ENCODE peak calls at places on chromosome 17, in six cellular contexts. One of them, this sample, is unnamed.

GRCh38 chr17:63437287-63438091 is 8.6 kb downstream of the CYB561 start:
- DNase-seq in trophoblast cell: no peak
- DNase-seq in neuronal stem cell: no peak
- DNase-seq in IMR-90: no peak
- DNase-seq in mesenchymal stem cell: no peak
- DNase-seq in H1: no peak
- DNase-seq in this sample: no peak

GRCh38 chr17:27475070-27475673 is 18.9 kb downstream of the KSR1 start:
- DNase-seq in mesenchymal stem cell: no peak
- DNase-seq in neuronal stem cell: no peak
- DNase-seq in trophoblast cell: no peak
- DNase-seq in H1: no peak
- DNase-seq in IMR-90: no peak
- DNase-seq in this sample: no peak

GRCh38 chr17:81436294-81436849 is 41.1 kb downstream of the BAHCC1 start:
- DNase-seq in H1: no peak
- DNase-seq in neuronal stem cell: no peak
- DNase-seq in mesenchymal stem cell: peak
- DNase-seq in IMR-90: no peak
- DNase-seq in trophoblast cell: no peak
- DNase-seq in this sample: no peak

GRCh38 chr17:44122825-44123355 is 551 bp downstream of the HDAC5 start:
- DNase-seq in IMR-90: no peak
- DNase-seq in neuronal stem cell: no peak
- DNase-seq in mesenchymal stem cell: no peak
- DNase-seq in H1: no peak
- DNase-seq in trophoblast cell: no peak
- DNase-seq in this sample: no peak

GRCh38 chr17:66930933-66931332 is 33.6 kb upstream of the CACNG4 start:
- DNase-seq in trophoblast cell: no peak
- DNase-seq in IMR-90: no peak
- DNase-seq in neuronal stem cell: no peak
- DNase-seq in H1: no peak
- DNase-seq in mesenchymal stem cell: no peak
- DNase-seq in this sample: peak

GRCh38 chr17:66275651-66276050 is 26.8 kb upstream of the PRKCA start:
- DNase-seq in IMR-90: peak
- DNase-seq in H1: no peak
- DNase-seq in mesenchymal stem cell: peak
- DNase-seq in neuronal stem cell: no peak
- DNase-seq in trophoblast cell: peak
- DNase-seq in this sample: no peak

GRCh38 chr17:9824094-9824493 is 1.6 kb upstream of the GLP2R start:
- DNase-seq in H1: no peak
- DNase-seq in mesenchymal stem cell: no peak
- DNase-seq in neuronal stem cell: no peak
- DNase-seq in trophoblast cell: no peak
- DNase-seq in IMR-90: no peak
- DNase-seq in this sample: no peak

GRCh38 chr17:7191571-7192270 is 12.6 kb upstream of the ASGR1 start:
- DNase-seq in mesenchymal stem cell: peak
- DNase-seq in neuronal stem cell: peak
- DNase-seq in trophoblast cell: peak
- DNase-seq in IMR-90: peak
- DNase-seq in H1: peak
- DNase-seq in this sample: peak

GRCh38 chr17:35588196-35588920 is 1.2 kb downstream of the AP2B1 start:
- DNase-seq in H1: no peak
- DNase-seq in IMR-90: peak
- DNase-seq in trophoblast cell: peak
- DNase-seq in mesenchymal stem cell: peak
- DNase-seq in neuronal stem cell: no peak
- DNase-seq in this sample: no peak

GRCh38 chr17:79671387-79671752 is 59.4 kb upstream of the ENPP7 start:
- DNase-seq in H1: no peak
- DNase-seq in IMR-90: no peak
- DNase-seq in neuronal stem cell: no peak
- DNase-seq in trophoblast cell: no peak
- DNase-seq in mesenchymal stem cell: no peak
- DNase-seq in this sample: no peak

GRCh38 chr17:41580244-41580575 is 6.5 kb downstream of the KRT14 start:
- DNase-seq in IMR-90: no peak
- DNase-seq in mesenchymal stem cell: no peak
- DNase-seq in neuronal stem cell: no peak
- DNase-seq in H1: no peak
- DNase-seq in trophoblast cell: no peak
- DNase-seq in this sample: no peak

GRCh38 chr17:10843806-10844205 is 5.9 kb upstream of the PIRT start:
- DNase-seq in H1: no peak
- DNase-seq in trophoblast cell: no peak
- DNase-seq in mesenchymal stem cell: no peak
- DNase-seq in IMR-90: no peak
- DNase-seq in neuronal stem cell: no peak
- DNase-seq in this sample: peak

GRCh38 chr17:412211-413015 is 59.8 kb upstream of the RPH3AL start:
- DNase-seq in IMR-90: peak
- DNase-seq in mesenchymal stem cell: peak
- DNase-seq in trophoblast cell: peak
- DNase-seq in neuronal stem cell: peak
- DNase-seq in H1: no peak
- DNase-seq in this sample: no peak

GRCh38 chr17:77428020-77428781 is 287.4 kb downstream of the SEC14L1 start:
- DNase-seq in neuronal stem cell: no peak
- DNase-seq in trophoblast cell: no peak
- DNase-seq in IMR-90: no peak
- DNase-seq in H1: no peak
- DNase-seq in mesenchymal stem cell: no peak
- DNase-seq in this sample: no peak

GRCh38 chr17:57636985-57637667 is 108.0 kb downstream of the CCDC182 start:
- DNase-seq in IMR-90: peak
- DNase-seq in H1: no peak
- DNase-seq in neuronal stem cell: no peak
- DNase-seq in trophoblast cell: no peak
- DNase-seq in mesenchymal stem cell: no peak
- DNase-seq in this sample: no peak

GRCh38 chr17:2624292-2624731 is 30.9 kb downstream of the PAFAH1B1 start:
- DNase-seq in trophoblast cell: no peak
- DNase-seq in IMR-90: no peak
- DNase-seq in H1: no peak
- DNase-seq in mesenchymal stem cell: no peak
- DNase-seq in neuronal stem cell: no peak
- DNase-seq in this sample: peak
- H2AFZ ChIP-seq in trophoblast cell: no peak
- H2AFZ ChIP-seq in IMR-90: no peak
- H2AFZ ChIP-seq in H1: no peak
- H2AFZ ChIP-seq in mesenchymal stem cell: no peak
- H2AFZ ChIP-seq in neuronal stem cell: no peak
- H2AFZ ChIP-seq in this sample: no peak

GRCh38 chr17:12438813-12439586 is 226.7 kb upstream of the MYOCD start:
- DNase-seq in neuronal stem cell: no peak
- DNase-seq in trophoblast cell: no peak
- DNase-seq in H1: no peak
- DNase-seq in mesenchymal stem cell: no peak
- DNase-seq in IMR-90: no peak
- DNase-seq in this sample: no peak
- H2BK5ac ChIP-seq in neuronal stem cell: no peak
- H2BK5ac ChIP-seq in trophoblast cell: peak
- H2BK5ac ChIP-seq in H1: no peak
- H2BK5ac ChIP-seq in mesenchymal stem cell: no peak
- H2BK5ac ChIP-seq in IMR-90: no peak
- H2BK5ac ChIP-seq in this sample: no peak

DNA sequence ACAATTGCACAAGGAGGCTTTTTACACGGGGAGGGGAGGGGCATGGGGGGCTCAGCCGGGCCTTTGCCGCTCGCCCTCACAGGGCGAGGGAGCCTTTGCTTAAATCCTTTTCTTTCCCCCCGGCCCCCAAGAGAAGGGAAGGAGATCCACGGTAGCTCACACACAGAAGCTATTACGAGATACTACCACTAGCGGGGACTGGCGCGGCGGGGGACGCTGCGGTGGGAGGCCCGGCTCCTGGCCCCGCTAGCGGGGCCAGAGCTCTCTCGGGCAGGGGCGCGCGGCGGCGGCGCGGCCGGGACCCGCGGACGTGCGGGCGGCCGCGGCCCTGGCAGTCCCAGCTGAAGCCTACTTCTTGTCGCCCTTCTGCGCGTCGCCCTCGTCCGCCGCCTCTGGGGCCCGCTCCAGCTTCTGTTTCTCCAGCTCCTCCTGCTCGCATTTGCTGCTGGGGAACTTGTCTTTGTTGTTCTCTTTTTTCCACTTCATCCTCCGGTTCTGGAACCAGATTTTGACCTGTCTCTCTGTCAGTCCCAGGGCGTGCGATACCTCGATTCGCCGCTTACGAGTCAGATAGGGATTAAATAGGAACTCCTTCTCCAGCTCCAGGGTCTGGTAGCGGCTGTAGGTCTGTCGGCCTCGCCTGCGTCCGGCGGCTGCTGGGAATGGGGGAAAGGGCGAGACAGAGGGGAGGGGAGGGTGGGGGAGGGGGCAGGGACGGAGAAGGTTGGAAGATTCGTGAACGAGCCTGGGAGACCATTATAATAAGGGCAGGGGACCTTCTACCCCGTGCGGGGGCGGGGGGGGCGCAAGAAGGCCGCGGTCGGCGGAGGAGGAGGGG is 2.0 kb downstream of the HOXB8 start:
- DNase-seq in IMR-90: peak
- DNase-seq in H1: no peak
- DNase-seq in trophoblast cell: no peak
- DNase-seq in mesenchymal stem cell: peak
- DNase-seq in neuronal stem cell: no peak
- DNase-seq in this sample: peak
- H2AFZ ChIP-seq in IMR-90: peak
- H2AFZ ChIP-seq in H1: no peak
- H2AFZ ChIP-seq in trophoblast cell: peak
- H2AFZ ChIP-seq in mesenchymal stem cell: no peak
- H2AFZ ChIP-seq in neuronal stem cell: peak
- H2AFZ ChIP-seq in this sample: no peak

DNA sequence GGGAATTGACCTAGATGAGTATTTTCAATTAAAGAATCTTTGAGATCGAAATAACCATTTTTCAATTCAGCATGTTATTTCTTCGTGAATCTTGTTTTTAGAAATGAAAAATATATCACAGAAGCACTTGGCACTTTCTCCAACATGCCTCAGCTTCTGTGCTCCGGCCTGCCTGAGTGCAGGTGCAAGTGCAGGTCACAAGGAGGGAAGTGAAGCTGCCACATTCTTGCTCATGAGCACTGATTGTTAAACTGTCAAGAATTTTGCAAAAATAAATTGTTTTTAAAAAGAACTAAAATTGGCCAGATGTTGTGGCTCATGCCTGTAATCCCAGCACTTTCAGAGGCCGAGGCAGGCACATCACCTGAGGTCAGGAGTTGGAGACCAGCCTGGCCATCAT is 38.3 kb upstream of the SKAP1 start:
- DNase-seq in IMR-90: no peak
- DNase-seq in neuronal stem cell: no peak
- DNase-seq in mesenchymal stem cell: no peak
- DNase-seq in trophoblast cell: no peak
- DNase-seq in H1: no peak
- DNase-seq in this sample: no peak
- H2BK5ac ChIP-seq in IMR-90: no peak
- H2BK5ac ChIP-seq in neuronal stem cell: no peak
- H2BK5ac ChIP-seq in mesenchymal stem cell: no peak
- H2BK5ac ChIP-seq in trophoblast cell: no peak
- H2BK5ac ChIP-seq in H1: no peak
- H2BK5ac ChIP-seq in this sample: no peak

GRCh38 chr17:37360632-37361031 is 15.2 kb upstream of the C17orf78 start:
- DNase-seq in IMR-90: peak
- DNase-seq in neuronal stem cell: no peak
- DNase-seq in trophoblast cell: no peak
- DNase-seq in H1: no peak
- DNase-seq in mesenchymal stem cell: peak
- DNase-seq in this sample: no peak
- H2AFZ ChIP-seq in IMR-90: no peak
- H2AFZ ChIP-seq in neuronal stem cell: no peak
- H2AFZ ChIP-seq in trophoblast cell: no peak
- H2AFZ ChIP-seq in H1: no peak
- H2AFZ ChIP-seq in mesenchymal stem cell: no peak
- H2AFZ ChIP-seq in this sample: no peak

GRCh38 chr17:8223356-8224063 is 13.1 kb upstream of the AURKB start:
- DNase-seq in mesenchymal stem cell: peak
- DNase-seq in H1: no peak
- DNase-seq in trophoblast cell: no peak
- DNase-seq in IMR-90: peak
- DNase-seq in neuronal stem cell: peak
- DNase-seq in this sample: peak

GRCh38 chr17:8227238-8227581 is 16.8 kb upstream of the AURKB start:
- DNase-seq in neuronal stem cell: no peak
- DNase-seq in mesenchymal stem cell: no peak
- DNase-seq in H1: no peak
- DNase-seq in IMR-90: no peak
- DNase-seq in trophoblast cell: no peak
- DNase-seq in this sample: peak

GRCh38 chr17:8224891-8225812 is 14.8 kb upstream of the AURKB start:
- DNase-seq in trophoblast cell: peak
- DNase-seq in H1: no peak
- DNase-seq in mesenchymal stem cell: no peak
- DNase-seq in neuronal stem cell: no peak
- DNase-seq in IMR-90: no peak
- DNase-seq in this sample: no peak

GRCh38 chr17:8226536-8227237 is 16.3 kb upstream of the AURKB start:
- DNase-seq in H1: no peak
- DNase-seq in neuronal stem cell: peak
- DNase-seq in IMR-90: peak
- DNase-seq in mesenchymal stem cell: peak
- DNase-seq in trophoblast cell: peak
- DNase-seq in this sample: peak

DNA sequence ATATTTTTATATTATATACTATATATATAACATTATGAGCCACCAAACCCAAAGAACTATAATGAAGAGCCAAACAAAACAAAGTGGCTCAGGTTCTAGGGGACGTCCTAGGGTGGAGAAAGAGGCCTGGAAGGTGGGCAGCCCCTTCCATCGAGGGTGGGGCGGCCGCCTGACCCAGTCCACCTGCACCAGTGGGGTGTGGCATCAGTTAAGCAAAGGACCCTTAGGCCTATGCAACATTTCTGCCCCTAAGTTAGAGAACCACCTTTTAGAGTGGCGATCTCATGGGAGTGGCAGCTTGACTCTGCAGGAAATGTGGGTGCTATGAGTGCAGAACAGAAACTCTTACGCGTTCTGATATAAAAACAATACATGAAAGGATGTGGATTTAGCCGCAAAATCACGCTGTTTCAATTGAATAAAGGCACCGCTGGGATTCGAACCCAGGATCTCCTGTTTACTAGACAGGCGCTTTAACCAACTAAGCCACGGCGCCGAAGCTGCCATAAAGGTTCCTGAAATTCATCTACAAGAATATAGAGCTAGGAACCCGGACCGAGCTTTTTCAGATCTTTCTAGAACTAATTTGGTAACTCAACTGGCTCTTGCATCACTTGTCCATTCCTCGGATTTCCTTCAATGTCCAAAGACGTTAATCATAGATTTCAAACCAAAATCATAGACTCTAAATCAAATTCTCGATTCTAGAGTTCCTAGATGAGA is 15.6 kb upstream of the AURKB start:
- DNase-seq in mesenchymal stem cell: peak
- DNase-seq in neuronal stem cell: peak
- DNase-seq in H1: no peak
- DNase-seq in trophoblast cell: peak
- DNase-seq in IMR-90: peak
- DNase-seq in this sample: peak
- H2BK5ac ChIP-seq in mesenchymal stem cell: no peak
- H2BK5ac ChIP-seq in neuronal stem cell: no peak
- H2BK5ac ChIP-seq in H1: no peak
- H2BK5ac ChIP-seq in trophoblast cell: no peak
- H2BK5ac ChIP-seq in IMR-90: peak
- H2BK5ac ChIP-seq in this sample: no peak

GRCh38 chr17:4846635-4847390 is 13.7 kb downstream of the MINK1 start:
- DNase-seq in neuronal stem cell: no peak
- DNase-seq in H1: no peak
- DNase-seq in IMR-90: no peak
- DNase-seq in mesenchymal stem cell: no peak
- DNase-seq in trophoblast cell: no peak
- DNase-seq in this sample: no peak
- H2AFZ ChIP-seq in neuronal stem cell: no peak
- H2AFZ ChIP-seq in H1: no peak
- H2AFZ ChIP-seq in IMR-90: no peak
- H2AFZ ChIP-seq in mesenchymal stem cell: no peak
- H2AFZ ChIP-seq in trophoblast cell: no peak
- H2AFZ ChIP-seq in this sample: no peak

This sample was measured in H9.